ENCODE peak calls at places on chromosomes 2 and 18, in four cellular contexts. I is foreskin fibroblast; E is CD8-positive, alpha-beta T cell; K is neural crest cell. R is an unnamed sample.

GRCh38 chr18:9575558-9575957 is 38.8 kb downstream of the PPP4R1 start:
- DNase-seq in I (peak; percentile 78), E (no peak), K (peak; percentile 55), R (peak; percentile 67)

GRCh38 chr2:96175951-96176350 is 30.7 kb upstream of the DUSP2 start:
- DNase-seq in I (peak; percentile 54), E (no peak), K (no peak), R (no peak)

GRCh38 chr2:186515376-186515775 is 29.3 kb downstream of the ZC3H15 start:
- DNase-seq in I (no peak), E (no peak), K (no peak), R (no peak)

GRCh38 chr2:236872971-236873370 is 212.7 kb upstream of the COPS8 start:
- DNase-seq in I (no peak), E (no peak), K (no peak), R (no peak)

GRCh38 chr2:235433860-235434259 is 60.0 kb upstream of the AGAP1 start:
- DNase-seq in I (peak; percentile 30), E (no peak), K (no peak), R (no peak)

GRCh38 chr2:233162770-233163169 is 88.7 kb upstream of the ATG16L1 start:
- DNase-seq in I (no peak), E (no peak), K (no peak), R (no peak)

GRCh38 chr2:239209806-239210205 is 191.0 kb downstream of the HDAC4 start:
- DNase-seq in I (no peak), E (no peak), K (no peak), R (no peak)

GRCh38 chr2:237744613-237745249 is 53.8 kb upstream of the RBM44 start:
- DNase-seq in I (no peak), E (peak; percentile 63), K (peak; percentile 93), R (peak; percentile 92)

GRCh38 chr2:9703701-9704221 is 73.0 kb upstream of the YWHAQ start:
- DNase-seq in I (peak; percentile 95), E (no peak), K (no peak), R (no peak)

GRCh38 chr18:42583197-42583776 is 532.2 kb downstream of the RIT2 start:
- DNase-seq in I (no peak), E (no peak), K (no peak), R (no peak)

GRCh38 chr2:586518-587370 is 90.5 kb downstream of the TMEM18 start:
- DNase-seq in I (no peak), E (no peak), K (no peak), R (no peak)

GRCh38 chr2:579961-580360 is 97.2 kb downstream of the TMEM18 start:
- DNase-seq in I (no peak), E (no peak), K (no peak), R (no peak)

GRCh38 chr2:582792-583528 is 94.2 kb downstream of the TMEM18 start:
- DNase-seq in I (no peak), E (no peak), K (no peak), R (no peak)

GRCh38 chr2:584863-585823 is 92.1 kb downstream of the TMEM18 start:
- DNase-seq in I (no peak), E (peak; percentile 61), K (no peak), R (no peak)

GRCh38 chr2:583666-584065 is 93.5 kb downstream of the TMEM18 start:
- DNase-seq in I (no peak), E (no peak), K (no peak), R (no peak)
- TF ChIP-seq CTCF in I (no peak), E (no peak), K (no peak), R (peak; percentile 35)

GRCh38 chr2:135093685-135094340 is 41.7 kb downstream of the RAB3GAP1 start:
- DNase-seq in I (no peak), E (no peak), K (no peak), R (no peak)
- TF ChIP-seq CTCF in I (no peak), E (no peak), K (no peak), R (no peak)

DNA sequence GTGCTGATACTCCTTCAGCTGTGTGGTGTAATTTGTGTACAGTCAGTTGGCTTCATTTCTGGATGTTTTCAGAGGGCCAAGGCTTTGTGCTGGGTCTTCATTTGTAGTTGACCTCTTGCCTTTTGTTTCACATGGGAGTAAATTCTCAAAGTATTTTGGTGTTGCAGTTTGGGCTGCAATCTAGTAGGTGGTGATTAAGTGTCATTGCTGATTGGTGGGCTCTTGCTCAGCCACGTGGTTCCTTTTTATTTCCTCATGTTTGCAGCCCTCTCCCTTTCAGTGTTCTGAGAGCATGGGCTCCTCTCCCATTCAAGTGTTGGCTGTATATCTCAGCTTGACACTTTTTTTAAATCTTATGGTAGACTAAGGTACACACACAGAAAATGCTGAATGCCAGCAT is 96.8 kb downstream of the SNTG2 start:
- DNase-seq in I (no peak), E (no peak), K (no peak), R (no peak)
- TF ChIP-seq CTCF in I (peak; percentile 12), E (no peak), K (no peak), R (peak; percentile 31)

GRCh38 chr18:54931152-54931551 is 28.1 kb downstream of the CCDC68 start:
- DNase-seq in I (no peak), E (no peak), K (no peak), R (no peak)
- TF ChIP-seq CTCF in I (no peak), E (no peak), K (no peak), R (no peak)

GRCh38 chr18:32091724-32092421 is at the start of gene RNF138:
- DNase-seq in I (peak; percentile 77), E (peak; percentile 91), K (peak; percentile 73), R (peak; percentile 81)
- TF ChIP-seq CTCF in I (no peak), E (no peak), K (no peak), R (no peak)

GRCh38 chr2:86254576-86255538 is 55.6 kb downstream of the MRPL35 start:
- DNase-seq in I (no peak), E (no peak), K (no peak), R (no peak)

GRCh38 chr2:86253424-86253823 is 54.2 kb downstream of the MRPL35 start:
- DNase-seq in I (no peak), E (no peak), K (no peak), R (no peak)

GRCh38 chr2:86249176-86249842 is 50.1 kb downstream of the MRPL35 start:
- DNase-seq in I (peak; percentile 13), E (no peak), K (no peak), R (no peak)

GRCh38 chr2:86251840-86252266 is 52.6 kb downstream of the MRPL35 start:
- DNase-seq in I (no peak), E (no peak), K (no peak), R (no peak)

DNA sequence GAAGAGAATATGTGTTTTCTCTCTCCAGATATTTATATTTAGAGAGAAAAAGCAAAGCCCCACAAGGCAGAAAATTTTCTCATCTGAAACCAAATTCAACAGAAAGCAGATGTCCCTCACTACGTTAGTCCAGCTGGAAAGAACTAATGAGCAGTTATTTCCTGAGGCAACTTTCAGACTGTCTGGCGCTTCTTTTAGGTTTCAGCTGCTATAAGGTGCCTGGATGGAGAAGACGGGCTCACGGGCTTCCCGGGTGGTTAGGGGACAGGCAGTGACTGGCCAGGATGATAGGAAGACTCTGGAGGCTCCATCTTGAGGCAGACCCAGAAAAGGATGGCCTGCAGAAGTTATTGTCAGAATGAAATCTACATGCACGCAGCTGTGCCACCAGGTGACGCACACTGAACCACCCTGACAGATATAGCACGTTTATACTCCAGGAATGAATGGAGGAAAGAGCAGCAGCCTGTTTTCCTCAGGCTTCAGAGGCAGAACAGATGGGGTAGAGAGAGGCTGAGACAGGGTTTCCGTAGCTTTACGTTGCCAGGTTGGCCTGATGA is 50.7 kb downstream of the MRPL35 start:
- DNase-seq in I (peak; percentile 14), E (no peak), K (no peak), R (no peak)
- TF ChIP-seq CTCF in I (no peak), E (no peak), K (no peak), R (no peak)

GRCh38 chr2:197168705-197169104 is 141.9 kb downstream of the ANKRD44 start:
- DNase-seq in I (no peak), E (peak; percentile 76), K (peak; percentile 65), R (peak; percentile 78)
- TF ChIP-seq CTCF in I (peak; percentile 50), E (peak; percentile 65), K (peak; percentile 67), R (peak; percentile 76)

DNA sequence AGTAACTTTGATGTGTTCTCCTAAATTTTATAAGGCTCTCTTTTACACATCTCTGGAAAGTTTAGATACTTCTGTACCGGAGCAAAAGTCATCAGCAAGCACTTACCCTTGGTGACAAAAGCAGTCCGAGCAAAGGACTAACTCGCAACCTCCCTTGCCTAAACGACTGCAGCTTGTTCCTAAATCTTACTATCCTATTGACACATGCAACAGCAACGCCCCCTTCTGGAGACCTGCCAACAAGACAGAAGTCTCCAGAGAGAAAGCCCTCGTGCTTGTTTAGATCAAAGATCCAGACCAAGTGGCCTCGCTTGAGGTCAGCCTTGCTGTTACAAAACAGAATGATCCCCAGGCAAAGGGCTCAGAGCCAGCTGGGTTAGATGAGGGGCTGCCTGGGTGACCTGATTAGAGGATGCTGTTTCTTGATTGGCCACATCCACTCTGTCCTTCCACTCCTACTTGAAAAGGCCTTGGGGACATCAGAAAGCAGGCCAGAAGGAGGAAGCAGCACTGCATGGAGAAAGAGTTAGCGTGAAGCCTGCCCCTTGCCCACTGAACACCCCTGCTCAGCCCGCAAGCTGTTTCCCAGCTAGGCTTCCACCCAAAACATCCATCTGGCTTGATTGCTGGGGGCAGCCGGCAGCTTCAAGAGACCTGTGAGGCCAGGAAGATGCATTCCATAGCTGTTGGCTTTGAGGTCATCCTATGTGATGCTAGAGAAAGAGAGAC is 94.3 kb downstream of the HNRNPLL start:
- DNase-seq in I (peak; percentile 65), E (peak; percentile 76), K (peak; percentile 88), R (peak; percentile 86)
- TF ChIP-seq CTCF in I (no peak), E (peak; percentile 75), K (peak; percentile 86), R (peak; percentile 78)